ENCODE peak calls at places on chromosomes 13 and 19, in seven cellular contexts. One of them, this sample, is unnamed.

GRCh38 chr13:72696590-72696989 is 30.8 kb downstream of the MZT1 start:
- DNase-seq in GM13976: no peak
- DNase-seq in naive thymus-derived CD8-positive, alpha-beta T cell: no peak
- DNase-seq in glomerular endothelial cell: no peak
- DNase-seq in HCT116: peak; percentile 1
- DNase-seq in CD4-positive, alpha-beta memory T cell: no peak
- DNase-seq in stimulated activated CD4-positive, alpha-beta T cell treated with anti-CD3 and anti-CD28 coated beads, Interleukin-2, amount 100 ng/mL, for 48 hours: no peak
- DNase-seq in this sample: no peak

GRCh38 chr13:23621316-23621645 is 51.1 kb downstream of the TNFRSF19 start:
- DNase-seq in GM13976: no peak
- DNase-seq in naive thymus-derived CD8-positive, alpha-beta T cell: no peak
- DNase-seq in glomerular endothelial cell: no peak
- DNase-seq in HCT116: no peak
- DNase-seq in CD4-positive, alpha-beta memory T cell: no peak
- DNase-seq in stimulated activated CD4-positive, alpha-beta T cell treated with anti-CD3 and anti-CD28 coated beads, Interleukin-2, amount 100 ng/mL, for 48 hours: no peak
- DNase-seq in this sample: peak; percentile 92

GRCh38 chr19:56983804-56984203 is 136.0 kb upstream of the USP29 start:
- DNase-seq in GM13976: no peak
- DNase-seq in naive thymus-derived CD8-positive, alpha-beta T cell: no peak
- DNase-seq in glomerular endothelial cell: no peak
- DNase-seq in HCT116: no peak
- DNase-seq in CD4-positive, alpha-beta memory T cell: no peak
- DNase-seq in stimulated activated CD4-positive, alpha-beta T cell treated with anti-CD3 and anti-CD28 coated beads, Interleukin-2, amount 100 ng/mL, for 48 hours: no peak
- DNase-seq in this sample: no peak

GRCh38 chr13:30569901-30570576 is 47.7 kb upstream of the USPL1 start:
- DNase-seq in GM13976: no peak
- DNase-seq in naive thymus-derived CD8-positive, alpha-beta T cell: no peak
- DNase-seq in glomerular endothelial cell: no peak
- DNase-seq in HCT116: peak; percentile 66
- DNase-seq in CD4-positive, alpha-beta memory T cell: no peak
- DNase-seq in stimulated activated CD4-positive, alpha-beta T cell treated with anti-CD3 and anti-CD28 coated beads, Interleukin-2, amount 100 ng/mL, for 48 hours: no peak
- DNase-seq in this sample: peak; percentile 69

GRCh38 chr13:106597190-106597589 is 29.3 kb upstream of the ARGLU1 start:
- DNase-seq in GM13976: no peak
- DNase-seq in naive thymus-derived CD8-positive, alpha-beta T cell: no peak
- DNase-seq in glomerular endothelial cell: no peak
- DNase-seq in HCT116: no peak
- DNase-seq in CD4-positive, alpha-beta memory T cell: no peak
- DNase-seq in stimulated activated CD4-positive, alpha-beta T cell treated with anti-CD3 and anti-CD28 coated beads, Interleukin-2, amount 100 ng/mL, for 48 hours: no peak
- DNase-seq in this sample: no peak

GRCh38 chr19:5628470-5628869 is 5.6 kb downstream of the SAFB start:
- DNase-seq in GM13976: no peak
- DNase-seq in naive thymus-derived CD8-positive, alpha-beta T cell: no peak
- DNase-seq in glomerular endothelial cell: no peak
- DNase-seq in HCT116: no peak
- DNase-seq in CD4-positive, alpha-beta memory T cell: no peak
- DNase-seq in stimulated activated CD4-positive, alpha-beta T cell treated with anti-CD3 and anti-CD28 coated beads, Interleukin-2, amount 100 ng/mL, for 48 hours: no peak
- DNase-seq in this sample: no peak

GRCh38 chr13:80132741-80133601 is 208.0 kb downstream of the SPRY2 start:
- DNase-seq in GM13976: no peak
- DNase-seq in naive thymus-derived CD8-positive, alpha-beta T cell: no peak
- DNase-seq in glomerular endothelial cell: no peak
- DNase-seq in HCT116: no peak
- DNase-seq in CD4-positive, alpha-beta memory T cell: no peak
- DNase-seq in stimulated activated CD4-positive, alpha-beta T cell treated with anti-CD3 and anti-CD28 coated beads, Interleukin-2, amount 100 ng/mL, for 48 hours: no peak
- DNase-seq in this sample: peak; percentile 65

GRCh38 chr19:3671680-3672574 is 28.3 kb downstream of the PIP5K1C start:
- DNase-seq in GM13976: peak; percentile 67
- DNase-seq in naive thymus-derived CD8-positive, alpha-beta T cell: no peak
- DNase-seq in glomerular endothelial cell: no peak
- DNase-seq in HCT116: no peak
- DNase-seq in CD4-positive, alpha-beta memory T cell: no peak
- DNase-seq in stimulated activated CD4-positive, alpha-beta T cell treated with anti-CD3 and anti-CD28 coated beads, Interleukin-2, amount 100 ng/mL, for 48 hours: peak; percentile 37
- DNase-seq in this sample: no peak

GRCh38 chr13:26872444-26873173 is 112.0 kb upstream of the GPR12 start:
- DNase-seq in GM13976: peak; percentile 51
- DNase-seq in naive thymus-derived CD8-positive, alpha-beta T cell: no peak
- DNase-seq in glomerular endothelial cell: no peak
- DNase-seq in HCT116: peak; percentile 24
- DNase-seq in CD4-positive, alpha-beta memory T cell: peak; percentile 16
- DNase-seq in stimulated activated CD4-positive, alpha-beta T cell treated with anti-CD3 and anti-CD28 coated beads, Interleukin-2, amount 100 ng/mL, for 48 hours: peak; percentile 68
- DNase-seq in this sample: peak; percentile 70

GRCh38 chr19:16034958-16035560 is 41.2 kb upstream of the TPM4 start:
- DNase-seq in GM13976: peak; percentile 26
- DNase-seq in naive thymus-derived CD8-positive, alpha-beta T cell: no peak
- DNase-seq in glomerular endothelial cell: no peak
- DNase-seq in HCT116: no peak
- DNase-seq in CD4-positive, alpha-beta memory T cell: no peak
- DNase-seq in stimulated activated CD4-positive, alpha-beta T cell treated with anti-CD3 and anti-CD28 coated beads, Interleukin-2, amount 100 ng/mL, for 48 hours: no peak
- DNase-seq in this sample: no peak

GRCh38 chr19:9751449-9751848 is 17.1 kb downstream of the ZNF846 start:
- DNase-seq in GM13976: no peak
- DNase-seq in naive thymus-derived CD8-positive, alpha-beta T cell: no peak
- DNase-seq in glomerular endothelial cell: no peak
- DNase-seq in HCT116: no peak
- DNase-seq in CD4-positive, alpha-beta memory T cell: no peak
- DNase-seq in stimulated activated CD4-positive, alpha-beta T cell treated with anti-CD3 and anti-CD28 coated beads, Interleukin-2, amount 100 ng/mL, for 48 hours: no peak
- DNase-seq in this sample: peak; percentile 10

GRCh38 chr13:95360464-95361097 is 59.3 kb upstream of the ABCC4 start:
- DNase-seq in GM13976: no peak
- DNase-seq in naive thymus-derived CD8-positive, alpha-beta T cell: no peak
- DNase-seq in glomerular endothelial cell: no peak
- DNase-seq in HCT116: no peak
- DNase-seq in CD4-positive, alpha-beta memory T cell: no peak
- DNase-seq in stimulated activated CD4-positive, alpha-beta T cell treated with anti-CD3 and anti-CD28 coated beads, Interleukin-2, amount 100 ng/mL, for 48 hours: no peak
- DNase-seq in this sample: no peak

GRCh38 chr13:110713642-110713952 is at the start of gene ING1:
- DNase-seq in GM13976: no peak
- DNase-seq in naive thymus-derived CD8-positive, alpha-beta T cell: no peak
- DNase-seq in glomerular endothelial cell: no peak
- DNase-seq in HCT116: no peak
- DNase-seq in CD4-positive, alpha-beta memory T cell: no peak
- DNase-seq in stimulated activated CD4-positive, alpha-beta T cell treated with anti-CD3 and anti-CD28 coated beads, Interleukin-2, amount 100 ng/mL, for 48 hours: no peak
- DNase-seq in this sample: no peak

GRCh38 chr19:53812335-53812734 is 11.8 kb downstream of the NLRP12 start:
- DNase-seq in GM13976: no peak
- DNase-seq in naive thymus-derived CD8-positive, alpha-beta T cell: no peak
- DNase-seq in glomerular endothelial cell: no peak
- DNase-seq in HCT116: no peak
- DNase-seq in CD4-positive, alpha-beta memory T cell: no peak
- DNase-seq in stimulated activated CD4-positive, alpha-beta T cell treated with anti-CD3 and anti-CD28 coated beads, Interleukin-2, amount 100 ng/mL, for 48 hours: no peak
- DNase-seq in this sample: peak; percentile 61

GRCh38 chr13:42048625-42049453 is at the start of gene DGKH:
- DNase-seq in GM13976: peak; percentile 86
- DNase-seq in naive thymus-derived CD8-positive, alpha-beta T cell: peak; percentile 43
- DNase-seq in glomerular endothelial cell: no peak
- DNase-seq in HCT116: peak; percentile 33
- DNase-seq in CD4-positive, alpha-beta memory T cell: peak; percentile 56
- DNase-seq in stimulated activated CD4-positive, alpha-beta T cell treated with anti-CD3 and anti-CD28 coated beads, Interleukin-2, amount 100 ng/mL, for 48 hours: peak; percentile 57
- DNase-seq in this sample: peak; percentile 65

GRCh38 chr19:5038631-5039271 is 69.8 kb downstream of the KDM4B start:
- DNase-seq in GM13976: no peak
- DNase-seq in naive thymus-derived CD8-positive, alpha-beta T cell: no peak
- DNase-seq in glomerular endothelial cell: no peak
- DNase-seq in HCT116: no peak
- DNase-seq in CD4-positive, alpha-beta memory T cell: no peak
- DNase-seq in stimulated activated CD4-positive, alpha-beta T cell treated with anti-CD3 and anti-CD28 coated beads, Interleukin-2, amount 100 ng/mL, for 48 hours: no peak
- DNase-seq in this sample: peak; percentile 48

GRCh38 chr13:64758520-64758919 is 2471.6 kb downstream of the PCDH9 start:
- DNase-seq in GM13976: no peak
- DNase-seq in naive thymus-derived CD8-positive, alpha-beta T cell: no peak
- DNase-seq in glomerular endothelial cell: no peak
- DNase-seq in HCT116: no peak
- DNase-seq in CD4-positive, alpha-beta memory T cell: no peak
- DNase-seq in stimulated activated CD4-positive, alpha-beta T cell treated with anti-CD3 and anti-CD28 coated beads, Interleukin-2, amount 100 ng/mL, for 48 hours: no peak
- DNase-seq in this sample: peak; percentile 64

GRCh38 chr13:62194371-62194770 is 778.7 kb upstream of the PCDH20 start:
- DNase-seq in GM13976: no peak
- DNase-seq in naive thymus-derived CD8-positive, alpha-beta T cell: no peak
- DNase-seq in glomerular endothelial cell: no peak
- DNase-seq in HCT116: no peak
- DNase-seq in CD4-positive, alpha-beta memory T cell: no peak
- DNase-seq in stimulated activated CD4-positive, alpha-beta T cell treated with anti-CD3 and anti-CD28 coated beads, Interleukin-2, amount 100 ng/mL, for 48 hours: no peak
- DNase-seq in this sample: no peak

GRCh38 chr19:54905908-54906511 is at the start of gene NCR1:
- DNase-seq in GM13976: no peak
- DNase-seq in naive thymus-derived CD8-positive, alpha-beta T cell: no peak
- DNase-seq in glomerular endothelial cell: no peak
- DNase-seq in HCT116: no peak
- DNase-seq in CD4-positive, alpha-beta memory T cell: no peak
- DNase-seq in stimulated activated CD4-positive, alpha-beta T cell treated with anti-CD3 and anti-CD28 coated beads, Interleukin-2, amount 100 ng/mL, for 48 hours: no peak
- DNase-seq in this sample: no peak

GRCh38 chr19:28242317-28242927 is 970.5 kb downstream of the UQCRFS1 start:
- DNase-seq in GM13976: peak; percentile 30
- DNase-seq in naive thymus-derived CD8-positive, alpha-beta T cell: no peak
- DNase-seq in glomerular endothelial cell: no peak
- DNase-seq in HCT116: no peak
- DNase-seq in CD4-positive, alpha-beta memory T cell: no peak
- DNase-seq in stimulated activated CD4-positive, alpha-beta T cell treated with anti-CD3 and anti-CD28 coated beads, Interleukin-2, amount 100 ng/mL, for 48 hours: peak; percentile 2
- DNase-seq in this sample: peak; percentile 73

GRCh38 chr13:40440990-40441820 is 225.2 kb downstream of the FOXO1 start:
- DNase-seq in GM13976: no peak
- DNase-seq in naive thymus-derived CD8-positive, alpha-beta T cell: no peak
- DNase-seq in glomerular endothelial cell: peak; percentile 69
- DNase-seq in HCT116: no peak
- DNase-seq in CD4-positive, alpha-beta memory T cell: no peak
- DNase-seq in stimulated activated CD4-positive, alpha-beta T cell treated with anti-CD3 and anti-CD28 coated beads, Interleukin-2, amount 100 ng/mL, for 48 hours: no peak
- DNase-seq in this sample: no peak

GRCh38 chr13:83884141-83884540 is 1.9 kb upstream of the SLITRK1 start:
- DNase-seq in GM13976: no peak
- DNase-seq in naive thymus-derived CD8-positive, alpha-beta T cell: no peak
- DNase-seq in glomerular endothelial cell: no peak
- DNase-seq in HCT116: no peak
- DNase-seq in CD4-positive, alpha-beta memory T cell: no peak
- DNase-seq in stimulated activated CD4-positive, alpha-beta T cell treated with anti-CD3 and anti-CD28 coated beads, Interleukin-2, amount 100 ng/mL, for 48 hours: no peak
- DNase-seq in this sample: no peak

GRCh38 chr13:51330741-51331140 is 8.8 kb upstream of the SERPINE3 start:
- DNase-seq in GM13976: peak; percentile 59
- DNase-seq in naive thymus-derived CD8-positive, alpha-beta T cell: no peak
- DNase-seq in glomerular endothelial cell: no peak
- DNase-seq in HCT116: no peak
- DNase-seq in CD4-positive, alpha-beta memory T cell: no peak
- DNase-seq in stimulated activated CD4-positive, alpha-beta T cell treated with anti-CD3 and anti-CD28 coated beads, Interleukin-2, amount 100 ng/mL, for 48 hours: no peak
- DNase-seq in this sample: no peak

This sample was measured in mesendoderm.